ENCODE peak calls at places on chromosomes 5 and 9, in seven cellular contexts. W is A172; B is GM10248; J is hepatic stellate cell; P is activated effector memory CD4-positive, alpha-beta T cell treated with Interleukin-2 at 50 U/mL for 16 hours; D is HepG2; Q is natural killer cell. U is an unnamed sample.

GRCh38 chr5:95730730-95731570 is at the start of gene RHOBTB3:
- DNase-seq in W (peak), B (peak), J (peak), P (peak), D (peak), Q (peak), U (peak)

GRCh38 chr5:10250804-10251276 is 760 bp downstream of the CCT5 start:
- DNase-seq in W (peak), B (no peak), J (peak), P (peak), D (no peak), Q (no peak), U (peak)

GRCh38 chr9:74379718-74380117 is 117.4 kb upstream of the RORB start:
- DNase-seq in W (peak), B (no peak), J (no peak), P (no peak), D (peak), Q (no peak), U (no peak)

GRCh38 chr5:77086611-77087483 is at the start of gene ZBED3:
- DNase-seq in W (peak), B (peak), J (peak), P (peak), D (peak), Q (peak), U (peak)

GRCh38 chr5:14200312-14200990 is 57.3 kb downstream of the TRIO start:
- DNase-seq in W (no peak), B (no peak), J (no peak), P (no peak), D (no peak), Q (no peak), U (no peak)

GRCh38 chr9:72577212-72577753 is 55.9 kb downstream of the TMC1 start:
- DNase-seq in W (peak), B (no peak), J (peak), P (no peak), D (no peak), Q (no peak), U (no peak)

GRCh38 chr5:68320094-68320986 is 104.8 kb downstream of the PIK3R1 start:
- DNase-seq in W (no peak), B (no peak), J (no peak), P (no peak), D (peak), Q (no peak), U (no peak)

GRCh38 chr9:13330396-13331004 is 51.0 kb upstream of the MPDZ start:
- DNase-seq in W (no peak), B (no peak), J (no peak), P (no peak), D (no peak), Q (no peak), U (no peak)

GRCh38 chr5:110092955-110093785 is 403.4 kb downstream of the MAN2A1 start:
- DNase-seq in W (no peak), B (no peak), J (no peak), P (no peak), D (peak), Q (no peak), U (no peak)

GRCh38 chr9:128151343-128152132 is 2.3 kb downstream of the LCN2 start:
- DNase-seq in W (no peak), B (no peak), J (no peak), P (no peak), D (no peak), Q (no peak), U (no peak)

GRCh38 chr5:69206528-69207190 is 17.3 kb downstream of the CENPH start:
- DNase-seq in W (peak), B (no peak), J (no peak), P (no peak), D (peak), Q (no peak), U (no peak)

GRCh38 chr9:104606202-104606601 is 775 bp upstream of the OR13C2 start:
- DNase-seq in W (no peak), B (no peak), J (no peak), P (no peak), D (no peak), Q (no peak), U (no peak)

GRCh38 chr9:130313103-130313858 is 47.7 kb downstream of the HMCN2 start:
- DNase-seq in W (peak), B (no peak), J (no peak), P (no peak), D (no peak), Q (no peak), U (no peak)

GRCh38 chr9:70040506-70040905 is 3.1 kb upstream of the MAMDC2 start:
- DNase-seq in W (no peak), B (no peak), J (no peak), P (no peak), D (no peak), Q (no peak), U (no peak)

GRCh38 chr5:130520211-130520610 is 615.9 kb downstream of the CHSY3 start:
- DNase-seq in W (peak), B (no peak), J (no peak), P (no peak), D (no peak), Q (no peak), U (no peak)

GRCh38 chr9:134551657-134552348 is 89.8 kb upstream of the COL5A1 start:
- DNase-seq in W (peak), B (no peak), J (peak), P (no peak), D (no peak), Q (no peak), U (no peak)

GRCh38 chr9:76521906-76522305 is 62.9 kb downstream of the GCNT1 start:
- DNase-seq in W (no peak), B (no peak), J (no peak), P (no peak), D (no peak), Q (no peak), U (no peak)

GRCh38 chr9:114235113-114235589 is 79.8 kb downstream of the COL27A1 start:
- DNase-seq in W (no peak), B (no peak), J (no peak), P (no peak), D (no peak), Q (no peak), U (no peak)

GRCh38 chr5:140295414-140295813 is 7.5 kb downstream of the PFDN1 start:
- DNase-seq in W (peak), B (no peak), J (peak), P (no peak), D (peak), Q (no peak), U (no peak)

U was measured in germinal center.